ENCODE peak calls at places on chromosomes 11 and 22, in four cellular contexts. F, L, X and C are unnamed samples.

GRCh38 chr11:106249857-106250256 is 172.4 kb downstream of the AASDHPPT start:
- DNase-seq in L (no peak), X (no peak), F (no peak), C (no peak)

GRCh38 chr11:30107899-30108298 is 91.1 kb upstream of the KCNA4 start:
- DNase-seq in F (no peak), X (no peak), L (no peak), C (peak; percentile 75)

GRCh38 chr22:29872989-29873388 is 10.0 kb upstream of the MTMR3 start:
- DNase-seq in X (no peak), L (no peak), F (no peak), C (no peak)

GRCh38 chr11:7353100-7353499 is 101.4 kb downstream of the SYT9 start:
- DNase-seq in F (no peak), X (peak; percentile 68), L (peak; percentile 11), C (peak; percentile 24)

GRCh38 chr22:17430298-17430900 is 61.1 kb downstream of the CECR2 start:
- DNase-seq in X (no peak), L (peak; percentile 33), F (no peak), C (peak; percentile 82)

GRCh38 chr11:74680035-74680671 is 51.1 kb downstream of the CHRDL2 start:
- DNase-seq in X (no peak), F (peak; percentile 16), L (no peak), C (no peak)

GRCh38 chr11:16606784-16607674 is 131.4 kb upstream of the C11orf58 start:
- DNase-seq in F (peak; percentile 41), X (no peak), L (no peak), C (no peak)

GRCh38 chr22:26586556-26587325 is 3.2 kb downstream of the TPST2 start:
- DNase-seq in L (no peak), X (no peak), F (peak; percentile 35), C (no peak)

GRCh38 chr11:36738292-36738861 is 140.3 kb upstream of the RAG2 start:
- DNase-seq in F (no peak), X (no peak), L (no peak), C (no peak)

GRCh38 chr11:61297741-61298140 is 2.6 kb upstream of the VWCE start:
- DNase-seq in F (peak; percentile 52), L (peak; percentile 66), X (no peak), C (peak; percentile 99)

GRCh38 chr11:108222686-108223448 is at the start of gene ATM:
- DNase-seq in X (peak; percentile 98), F (peak; percentile 99), L (peak; percentile 97), C (peak; percentile 98)

GRCh38 chr11:108223449-108224149 is 732 bp downstream of the ATM start:
- DNase-seq in X (peak; percentile 41), L (no peak), F (peak; percentile 23), C (peak; percentile 32)

GRCh38 chr11:108221401-108221800 is 1.0 kb downstream of the NPAT start:
- DNase-seq in F (no peak), L (no peak), X (peak; percentile 16), C (peak; percentile 40)

GRCh38 chr11:108220721-108221346 is 1.6 kb downstream of the NPAT start:
- DNase-seq in L (no peak), X (peak; percentile 40), F (no peak), C (peak; percentile 14)

GRCh38 chr11:108221981-108222685 is at the start of gene NPAT:
- DNase-seq in F (peak; percentile 23), L (no peak), X (peak; percentile 65), C (no peak)
- H3K4me3 ChIP-seq in F (peak within 1 kb of the TSS; percentile 72), L (peak within 1 kb of the TSS; percentile 66), X (peak within 1 kb of the TSS; percentile 93), C (peak within 1 kb of the TSS; percentile 95)

DNA sequence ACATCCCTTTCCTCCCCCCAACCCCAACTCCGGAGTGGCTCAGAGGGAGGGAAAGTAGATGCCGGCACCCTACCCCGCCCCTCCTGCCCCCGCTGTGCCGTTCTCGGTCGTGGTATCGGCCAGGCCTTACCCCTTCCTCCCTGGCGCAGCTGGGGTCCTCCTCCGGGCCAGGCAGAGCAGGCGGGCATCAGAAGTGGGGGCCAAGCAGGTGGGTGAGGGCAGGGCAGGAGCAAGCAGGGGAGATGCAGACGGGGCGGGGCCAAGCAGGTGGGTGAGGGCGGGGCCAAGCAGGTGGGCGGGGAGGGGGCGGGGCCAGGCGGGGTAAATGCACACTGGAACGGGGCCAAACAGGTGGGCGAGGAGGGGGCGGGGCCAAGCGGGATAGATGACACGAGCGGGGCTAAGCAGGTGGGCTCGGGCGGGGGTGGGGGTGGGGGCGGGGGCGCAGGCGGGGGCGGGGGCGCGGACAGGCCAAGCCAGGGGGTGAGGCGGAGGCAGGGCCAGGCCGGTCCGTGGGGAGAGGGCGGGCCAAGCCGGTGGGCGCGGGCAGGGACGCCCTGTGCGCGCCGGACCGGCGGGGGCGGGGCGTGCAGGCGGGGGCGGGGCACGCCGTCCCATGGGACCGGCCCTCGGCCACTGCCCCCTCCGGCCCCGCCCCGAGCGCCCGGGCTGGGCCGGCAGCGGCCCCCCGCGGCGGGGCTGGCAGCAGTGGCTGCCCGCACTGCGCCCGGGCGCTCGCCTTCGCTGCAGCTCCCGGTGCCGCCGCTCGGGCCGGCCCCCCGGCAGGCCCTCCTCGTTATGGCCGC is at the start of the genes KCNQ1 and TRPM5:
- DNase-seq in F (no peak), X (peak; percentile 69), L (no peak), C (no peak)
- TF ChIP-seq CTCF in F (no peak), X (no peak), L (no peak), C (no peak)

GRCh38 chr22:33758125-33758483 is 162.2 kb downstream of the LARGE1 start:
- DNase-seq in F (no peak), L (no peak), X (no peak), C (no peak)
- H3K4me3 ChIP-seq in F (no peak overlapping the region), L (no peak overlapping the region), X (no peak overlapping the region), C (no peak overlapping the region)

GRCh38 chr11:8360086-8360828 is 96.6 kb upstream of the LMO1 start:
- DNase-seq in F (no peak), L (no peak), X (no peak), C (no peak)
- TF ChIP-seq CTCF in F (no peak), L (no peak), X (no peak), C (no peak)

GRCh38 chr11:18393581-18394299 is 623 bp upstream of the LDHA start:
- DNase-seq in L (peak; percentile 18), F (peak; percentile 29), X (no peak), C (no peak)

GRCh38 chr11:18394300-18394927 is at the start of gene LDHA:
- DNase-seq in L (peak; percentile 98), F (peak; percentile 98), X (peak; percentile 98), C (peak; percentile 95)

GRCh38 chr11:18395735-18396504 is 1.6 kb downstream of the LDHA start:
- DNase-seq in L (peak; percentile 95), X (peak; percentile 98), F (peak; percentile 98), C (peak; percentile 100)

GRCh38 chr11:18394928-18395734 is 768 bp downstream of the LDHA start:
- DNase-seq in X (peak; percentile 57), L (peak; percentile 21), F (no peak), C (no peak)

GRCh38 chr11:18397921-18398320 is 3.6 kb downstream of the LDHA start:
- DNase-seq in L (no peak), F (no peak), X (no peak), C (no peak)
- H3K4me3 ChIP-seq in L (no peak overlapping the region), F (no peak overlapping the region), X (no peak overlapping the region), C (no peak overlapping the region)

GRCh38 chr11:66729447-66729846 is 431 bp upstream of the SPTBN2 start:
- DNase-seq in F (no peak), L (no peak), X (no peak), C (no peak)

GRCh38 chr11:66728760-66729385 is at the start of gene SPTBN2:
- DNase-seq in F (no peak), X (peak; percentile 36), L (no peak), C (no peak)

GRCh38 chr11:66727883-66728759 is 895 bp downstream of the SPTBN2 start:
- DNase-seq in F (no peak), L (no peak), X (peak; percentile 49), C (no peak)

GRCh38 chr11:66725646-66726045 is 3.4 kb downstream of the SPTBN2 start:
- DNase-seq in L (no peak), X (no peak), F (no peak), C (no peak)

GRCh38 chr11:66727282-66727882 is 1.6 kb downstream of the SPTBN2 start:
- DNase-seq in X (peak; percentile 56), F (no peak), L (no peak), C (no peak)
- TF ChIP-seq CTCF in X (no peak), F (no peak), L (no peak), C (no peak)

DNA sequence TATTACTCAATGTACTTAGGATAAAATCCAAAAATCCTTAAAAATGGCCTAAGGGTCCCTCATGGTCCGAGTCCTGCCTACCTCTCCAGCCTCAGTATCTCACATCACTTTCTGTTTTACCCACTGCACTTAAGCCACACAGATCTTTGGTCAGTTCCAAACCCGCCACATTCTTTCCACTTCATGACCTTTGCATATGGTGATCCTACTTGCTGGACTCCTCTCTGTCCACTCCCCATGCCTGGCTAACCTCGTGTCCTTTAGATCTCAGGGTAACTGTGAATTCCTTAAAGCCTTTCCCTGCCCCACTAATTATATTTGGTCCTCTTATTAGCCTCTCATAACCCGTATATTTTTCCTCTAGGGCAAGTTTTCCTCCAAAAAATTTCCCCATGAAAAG is 1.2 kb downstream of the NUP160 start:
- DNase-seq in F (no peak), X (no peak), L (no peak), C (no peak)
- H3K4me3 ChIP-seq in F (peak overlapping the region; percentile 64), X (peak overlapping the region; percentile 94), L (no peak overlapping the region), C (peak overlapping the region; percentile 99)

GRCh38 chr11:130904380-130904779 is 11.9 kb downstream of the SNX19 start:
- DNase-seq in F (no peak), L (no peak), X (no peak), C (peak; percentile 35)
- TF ChIP-seq CTCF in F (no peak), L (peak; percentile 24), X (peak; percentile 70), C (peak; percentile 43)

GRCh38 chr11:10454902-10455631 is at the start of gene AMPD3:
- DNase-seq in F (no peak), L (no peak), X (peak; percentile 56), C (peak; percentile 99)

GRCh38 chr11:10455637-10456487 is 798 bp downstream of the AMPD3 start:
- DNase-seq in F (peak; percentile 55), L (peak; percentile 36), X (peak; percentile 93), C (peak; percentile 80)

GRCh38 chr11:10454506-10454901 is 560 bp upstream of the AMPD3 start:
- DNase-seq in L (no peak), X (no peak), F (no peak), C (no peak)

GRCh38 chr11:10457901-10458300 is 2.8 kb downstream of the AMPD3 start:
- DNase-seq in L (no peak), X (peak; percentile 13), F (no peak), C (no peak)

GRCh38 chr11:10456519-10456918 is 1.5 kb downstream of the AMPD3 start:
- DNase-seq in X (peak; percentile 85), F (no peak), L (no peak), C (no peak)
- H3K4me3 ChIP-seq in X (peak overlapping the region; percentile 73), F (peak overlapping the region; percentile 4), L (peak overlapping the region; percentile 7), C (peak overlapping the region; percentile 58)